ENCODE peak calls at places on chromosomes 3 and 15, in four cellular contexts. P, X, W and I are unnamed samples.

GRCh38 chr15:78565951-78566774 is 843 bp downstream of the CHRNA5 start:
- DNase-seq in P (peak), X (no peak), W (peak), I (no peak)

GRCh38 chr3:42119558-42120355 is 28.6 kb downstream of the TRAK1 start:
- DNase-seq in P (no peak), X (no peak), W (no peak), I (no peak)

GRCh38 chr15:84857418-84858004 is 27.0 kb upstream of the SLC28A1 start:
- DNase-seq in P (no peak), X (no peak), W (no peak), I (no peak)

GRCh38 chr15:70742928-70743327 is 20.4 kb downstream of the UACA start:
- DNase-seq in P (no peak), X (no peak), W (no peak), I (no peak)

GRCh38 chr3:55364426-55364825 is 122.7 kb downstream of the WNT5A start:
- DNase-seq in P (no peak), X (no peak), W (no peak), I (no peak)

GRCh38 chr3:183220828-183221227 is 32.2 kb upstream of the B3GNT5 start:
- DNase-seq in P (no peak), X (no peak), W (no peak), I (no peak)

GRCh38 chr3:124557433-124558232 is 172.6 kb upstream of the UMPS start:
- DNase-seq in P (no peak), X (no peak), W (no peak), I (no peak)

GRCh38 chr3:117252651-117253050 is 543.1 kb downstream of the TUSC7 start:
- DNase-seq in P (no peak), X (no peak), W (no peak), I (no peak)

GRCh38 chr3:69781593-69781992 is 42.3 kb downstream of the MITF start:
- DNase-seq in P (no peak), X (no peak), W (no peak), I (no peak)

GRCh38 chr3:58998476-58999117 is 51.2 kb downstream of the CFAP20DC start:
- DNase-seq in P (peak), X (no peak), W (no peak), I (no peak)

GRCh38 chr3:46930945-46931403 is 45.6 kb downstream of the CCDC12 start:
- DNase-seq in P (peak), X (no peak), W (no peak), I (no peak)

GRCh38 chr3:81886081-81886480 is 124.6 kb upstream of the GBE1 start:
- DNase-seq in P (no peak), X (no peak), W (no peak), I (no peak)

GRCh38 chr3:37072892-37073291 is 79.6 kb downstream of the MLH1 start:
- DNase-seq in P (no peak), X (peak), W (no peak), I (no peak)

GRCh38 chr15:69591905-69592508 is 139.4 kb downstream of the RPLP1 start:
- DNase-seq in P (no peak), X (no peak), W (no peak), I (no peak)

GRCh38 chr3:38493019-38493418 is 3.1 kb upstream of the EXOG start:
- DNase-seq in P (peak), X (no peak), W (no peak), I (no peak)

GRCh38 chr3:64814360-64814759 is 126.6 kb upstream of the ADAMTS9 start:
- DNase-seq in P (no peak), X (no peak), W (no peak), I (no peak)

GRCh38 chr3:149080699-149081091 is 5.6 kb downstream of the HLTF start:
- DNase-seq in P (no peak), X (no peak), W (no peak), I (no peak)

GRCh38 chr3:80190051-80190450 is 422.3 kb upstream of the ROBO1 start:
- DNase-seq in P (peak), X (no peak), W (no peak), I (no peak)

GRCh38 chr15:43777293-43777819 is 590 bp upstream of the ELL3 start:
- DNase-seq in P (peak), X (peak), W (peak), I (peak)

GRCh38 chr3:178302966-178303930 is 233.0 kb upstream of the KCNMB2 start:
- DNase-seq in P (no peak), X (no peak), W (no peak), I (no peak)